ENCODE peak calls at places on chromosomes 11 and 22, in seven cellular contexts. M, I, T, C, G, E and J are unnamed samples.

GRCh38 chr11:111414267-111414931 is 35.3 kb upstream of the POU2AF1 start:
- DNase-seq in G (no peak), I (no peak), E (no peak), M (no peak), T (no peak), C (no peak), J (no peak)

GRCh38 chr11:45754261-45754709 is 50.7 kb upstream of the SLC35C1 start:
- DNase-seq in G (no peak), C (no peak), E (no peak), T (no peak), I (no peak), M (no peak), J (no peak)

GRCh38 chr11:61295596-61295926 is 445 bp upstream of the VWCE start:
- DNase-seq in T (no peak), G (no peak), M (no peak), C (no peak), I (no peak), E (peak), J (no peak)

GRCh38 chr11:123624974-123625373 is 29.4 kb downstream of the SCN3B start:
- DNase-seq in M (peak), I (no peak), T (peak), E (no peak), G (no peak), C (no peak), J (peak)

GRCh38 chr11:12125609-12126149 is 15.3 kb downstream of the MICAL2 start:
- DNase-seq in G (peak), E (no peak), M (no peak), C (no peak), I (no peak), T (no peak), J (no peak)

GRCh38 chr11:68471360-68472340 is 11.1 kb downstream of the PPP6R3 start:
- DNase-seq in C (no peak), I (no peak), E (no peak), M (no peak), T (peak), G (no peak), J (peak)

GRCh38 chr11:7690648-7691047 is 15.6 kb downstream of the OVCH2 start:
- DNase-seq in I (no peak), E (no peak), T (no peak), C (no peak), G (no peak), M (no peak), J (no peak)

GRCh38 chr11:8983552-8983951 is 19.3 kb upstream of the TMEM9B start:
- DNase-seq in M (no peak), T (no peak), C (no peak), I (no peak), E (no peak), G (no peak), J (no peak)

GRCh38 chr11:14026961-14027360 is 64.4 kb downstream of the SPON1 start:
- DNase-seq in I (no peak), E (no peak), T (no peak), G (no peak), C (no peak), M (no peak), J (no peak)

GRCh38 chr11:134139873-134140331 is 71.0 kb downstream of the JAM3 start:
- DNase-seq in G (peak), E (peak), I (peak), M (peak), C (peak), T (peak), J (peak)

GRCh38 chr11:42768576-42768975 is 543.2 kb upstream of the API5 start:
- DNase-seq in C (no peak), E (no peak), G (no peak), T (no peak), M (no peak), I (no peak), J (no peak)

GRCh38 chr11:122976734-122977454 is 4.7 kb downstream of the BSX start:
- DNase-seq in C (no peak), E (no peak), T (peak), G (no peak), I (peak), M (no peak), J (no peak)

GRCh38 chr11:15776387-15776786 is 580.0 kb downstream of the SOX6 start:
- DNase-seq in C (no peak), G (no peak), T (no peak), E (no peak), M (no peak), I (no peak), J (no peak)

GRCh38 chr11:85884581-85885021 is 29.4 kb downstream of the CCDC83 start:
- DNase-seq in C (no peak), G (no peak), T (peak), I (peak), M (no peak), E (no peak), J (peak)

GRCh38 chr11:74035264-74035663 is 26.4 kb upstream of the UCP3 start:
- DNase-seq in I (no peak), T (no peak), E (no peak), G (no peak), M (no peak), C (no peak), J (no peak)

GRCh38 chr22:44479662-44480061 is 18.4 kb downstream of the RTL6 start:
- DNase-seq in I (no peak), E (no peak), T (no peak), G (no peak), C (no peak), M (no peak), J (no peak)

GRCh38 chr11:73946798-73947458 is 3.9 kb upstream of the DNAJB13 start:
- DNase-seq in G (no peak), E (no peak), I (no peak), T (no peak), C (no peak), M (no peak), J (no peak)

GRCh38 chr11:131663403-131664200 is 293.2 kb downstream of the NTM start:
- DNase-seq in C (no peak), T (no peak), E (no peak), I (no peak), G (no peak), M (no peak), J (no peak)

GRCh38 chr11:3230636-3231549 is 1.3 kb downstream of the MRGPRE start:
- DNase-seq in I (no peak), G (no peak), E (no peak), T (no peak), M (no peak), C (no peak), J (no peak)

GRCh38 chr11:27039873-27040272 is 742 bp upstream of the BBOX1 start:
- DNase-seq in M (no peak), E (no peak), T (no peak), C (no peak), G (no peak), I (no peak), J (no peak)

GRCh38 chr11:47524200-47524874 is 28.6 kb downstream of the CELF1 start:
- DNase-seq in G (no peak), I (peak), E (no peak), T (no peak), M (no peak), C (peak), J (no peak)

GRCh38 chr11:1259561-1259960 is 36.7 kb downstream of the MUC5B start:
- DNase-seq in T (no peak), G (no peak), E (no peak), I (no peak), C (no peak), M (no peak), J (no peak)

GRCh38 chr11:1223346-1224108 is 661 bp downstream of the MUC5B start:
- DNase-seq in G (no peak), M (no peak), C (no peak), I (peak), T (no peak), E (peak), J (no peak)

GRCh38 chr22:23522642-23523251 is 57.3 kb downstream of the IGLL1 start:
- DNase-seq in E (no peak), M (no peak), G (no peak), I (peak), T (peak), C (peak), J (no peak)

GRCh38 chr22:35349704-35350538 is 31.0 kb upstream of the HMOX1 start:
- DNase-seq in E (no peak), G (no peak), T (peak), C (peak), M (no peak), I (peak), J (peak)

GRCh38 chr11:64611961-64612646 is 21.1 kb downstream of the SLC22A12 start:
- DNase-seq in M (no peak), E (no peak), T (peak), G (no peak), I (no peak), C (no peak), J (no peak)

GRCh38 chr11:110069158-110069737 is 23.9 kb upstream of the ZC3H12C start:
- DNase-seq in G (no peak), C (peak), T (peak), I (no peak), E (peak), M (peak), J (peak)

GRCh38 chr11:18063131-18063530 is 17.1 kb upstream of the TPH1 start:
- DNase-seq in M (no peak), T (no peak), G (no peak), E (peak), I (no peak), C (peak), J (no peak)

GRCh38 chr11:65434057-65434666 is 11.6 kb downstream of the NEAT1 start:
- DNase-seq in G (peak), T (no peak), M (no peak), E (peak), I (no peak), C (no peak), J (peak)

GRCh38 chr11:59062602-59063529 is 23.2 kb upstream of the GLYATL1B start:
- DNase-seq in G (no peak), M (no peak), C (no peak), T (no peak), E (no peak), I (no peak), J (no peak)

GRCh38 chr11:125451400-125452124 is 44.5 kb downstream of the FEZ1 start:
- DNase-seq in T (no peak), E (peak), C (no peak), M (no peak), G (no peak), I (peak), J (no peak)

GRCh38 chr22:20211997-20212753 is 55.9 kb downstream of the RTN4R start:
- DNase-seq in C (peak), M (no peak), E (peak), T (no peak), I (no peak), G (no peak), J (no peak)